ENCODE peak calls at places on chromosomes 7 and 10, in ten cellular contexts. G, W, U, B, N, H, I, M, R and S are unnamed samples.

GRCh38 chr10:22363305-22363704 is 18.0 kb downstream of the SPAG6 start:
- DNase-seq in G (no peak), W (no peak), U (no peak), B (no peak), N (no peak), H (no peak), I (no peak), M (no peak), R (no peak), S (no peak)

GRCh38 chr10:50326757-50327701 is 75.7 kb upstream of the ASAH2 start:
- DNase-seq in G (no peak), W (no peak), U (no peak), B (no peak), N (no peak), H (no peak), I (peak; percentile 95), M (peak; percentile 63), R (peak; percentile 50), S (no peak)

GRCh38 chr7:38335123-38335489 is 61.7 kb upstream of the TARP start:
- DNase-seq in G (no peak), W (no peak), U (no peak), B (no peak), N (no peak), H (no peak), I (no peak), M (no peak), R (no peak), S (no peak)

GRCh38 chr7:131581241-131582157 is 25.1 kb upstream of the PODXL start:
- DNase-seq in G (peak; percentile 60), W (no peak), U (peak; percentile 56), B (no peak), N (no peak), H (no peak), I (no peak), M (no peak), R (no peak), S (no peak)

GRCh38 chr7:927031-927671 is 27.3 kb downstream of the ADAP1 start:
- DNase-seq in G (no peak), W (peak; percentile 70), U (peak; percentile 43), B (peak; percentile 14), N (no peak), H (no peak), I (no peak), M (no peak), R (no peak), S (no peak)

GRCh38 chr10:126104767-126105166 is 208.4 kb downstream of the FANK1 start:
- DNase-seq in G (no peak), W (no peak), U (no peak), B (no peak), N (no peak), H (no peak), I (peak; percentile 21), M (no peak), R (no peak), S (no peak)

GRCh38 chr7:94696981-94697670 is 41.2 kb upstream of the SGCE start:
- DNase-seq in G (peak; percentile 87), W (no peak), U (no peak), B (no peak), N (peak; percentile 87), H (peak; percentile 61), I (peak; percentile 97), M (peak; percentile 80), R (peak; percentile 85), S (no peak)

GRCh38 chr7:40566879-40567278 is 432.1 kb downstream of the SUGCT start:
- DNase-seq in G (no peak), W (no peak), U (no peak), B (no peak), N (no peak), H (no peak), I (no peak), M (no peak), R (no peak), S (no peak)

GRCh38 chr7:129308047-129308446 is 83.2 kb downstream of the AHCYL2 start:
- DNase-seq in G (peak; percentile 43), W (no peak), U (no peak), B (no peak), N (no peak), H (no peak), I (peak; percentile 43), M (peak; percentile 21), R (peak; percentile 88), S (no peak)

GRCh38 chr7:96426027-96426426 is 104.1 kb upstream of the SLC25A13 start:
- DNase-seq in G (no peak), W (no peak), U (no peak), B (no peak), N (no peak), H (no peak), I (no peak), M (peak; percentile 74), R (peak; percentile 64), S (no peak)

GRCh38 chr10:123378302-123378701 is 224.1 kb downstream of the BUB3 start:
- DNase-seq in G (no peak), W (peak; percentile 25), U (no peak), B (no peak), N (no peak), H (no peak), I (no peak), M (no peak), R (no peak), S (no peak)
- TF ChIP-seq CTCF in G (no peak), W (no peak), U (no peak), B (no peak), N (no peak), H (no peak), I (no peak), M (no peak), R (no peak), S (no peak)

GRCh38 chr10:34704526-34705184 is 110.4 kb downstream of the PARD3 start:
- DNase-seq in G (no peak), W (no peak), U (no peak), B (no peak), N (no peak), H (no peak), I (no peak), M (no peak), R (no peak), S (no peak)

GRCh38 chr10:34702982-34703381 is 112.1 kb downstream of the PARD3 start:
- DNase-seq in G (no peak), W (no peak), U (no peak), B (no peak), N (no peak), H (no peak), I (no peak), M (no peak), R (no peak), S (no peak)

GRCh38 chr10:34702093-34702952 is 112.8 kb downstream of the PARD3 start:
- DNase-seq in G (no peak), W (no peak), U (no peak), B (no peak), N (no peak), H (no peak), I (no peak), M (no peak), R (peak; percentile 70), S (no peak)

GRCh38 chr10:34707656-34708055 is 107.4 kb downstream of the PARD3 start:
- DNase-seq in G (no peak), W (no peak), U (no peak), B (no peak), N (no peak), H (no peak), I (peak; percentile 85), M (no peak), R (no peak), S (no peak)

GRCh38 chr10:34705563-34705962 is 109.5 kb downstream of the PARD3 start:
- DNase-seq in G (no peak), W (no peak), U (no peak), B (no peak), N (no peak), H (no peak), I (peak; percentile 31), M (no peak), R (no peak), S (no peak)
- TF ChIP-seq CTCF in G (no peak), W (no peak), U (no peak), B (no peak), N (no peak), H (no peak), I (no peak), M (no peak), R (no peak), S (no peak)

GRCh38 chr7:42015413-42015698 is 221.7 kb downstream of the GLI3 start:
- DNase-seq in G (no peak), W (no peak), U (no peak), B (no peak), N (no peak), H (no peak), I (peak; percentile 74), M (no peak), R (no peak), S (no peak)

GRCh38 chr7:42017356-42017986 is 219.5 kb downstream of the GLI3 start:
- DNase-seq in G (no peak), W (no peak), U (no peak), B (no peak), N (no peak), H (no peak), I (no peak), M (no peak), R (no peak), S (no peak)

GRCh38 chr7:42012786-42013360 is 224.1 kb downstream of the GLI3 start:
- DNase-seq in G (no peak), W (no peak), U (no peak), B (no peak), N (no peak), H (no peak), I (peak; percentile 18), M (no peak), R (peak; percentile 56), S (no peak)

GRCh38 chr7:42016517-42016916 is 220.5 kb downstream of the GLI3 start:
- DNase-seq in G (no peak), W (no peak), U (no peak), B (no peak), N (no peak), H (no peak), I (no peak), M (no peak), R (no peak), S (no peak)

GRCh38 chr7:42014625-42015412 is 222.2 kb downstream of the GLI3 start:
- DNase-seq in G (no peak), W (no peak), U (no peak), B (peak; percentile 31), N (no peak), H (peak; percentile 44), I (peak; percentile 44), M (peak; percentile 25), R (no peak), S (no peak)
- TF ChIP-seq CTCF in G (peak; percentile 59), W (peak; percentile 28), U (peak; percentile 68), B (peak; percentile 74), N (peak; percentile 75), H (peak; percentile 88), I (peak; percentile 73), M (peak; percentile 79), R (peak; percentile 80), S (no peak)

DNA sequence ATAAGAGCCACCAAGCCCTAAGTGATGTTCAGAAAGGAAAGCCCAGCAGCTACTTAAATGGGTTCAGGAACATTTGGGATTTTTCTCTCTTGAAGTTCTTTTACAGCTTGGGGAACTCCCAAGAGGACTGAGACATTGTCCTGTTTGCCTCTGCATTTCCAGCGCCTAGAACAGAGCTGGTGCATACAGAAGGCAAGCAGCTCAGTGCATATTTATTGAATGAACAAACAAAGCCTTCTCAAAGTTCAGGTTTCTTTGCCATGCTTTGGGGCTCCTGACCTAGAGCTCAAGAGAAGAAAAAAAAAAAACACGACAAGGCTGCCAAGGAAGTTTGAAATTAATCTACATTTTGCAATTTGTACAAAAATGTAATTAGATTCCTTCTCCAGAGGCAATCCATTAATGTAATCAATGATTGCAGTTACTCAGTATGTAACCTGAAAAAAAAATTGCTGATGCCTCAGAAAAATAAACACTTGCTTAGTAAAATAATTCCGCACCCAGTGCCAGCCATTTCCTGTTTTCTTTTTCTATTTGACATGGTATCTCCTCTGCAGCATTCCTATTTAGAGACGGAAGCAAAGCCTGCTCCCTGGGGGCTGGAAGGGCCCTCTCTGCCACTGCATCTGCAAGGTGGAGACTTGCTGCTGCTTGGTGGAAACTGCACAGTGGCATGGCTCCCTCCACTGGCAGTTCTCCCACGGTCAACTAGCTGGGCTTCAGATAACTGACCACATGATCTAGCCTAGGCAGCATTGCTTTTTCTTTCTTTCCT is 157.3 kb downstream of the TMEM178B start:
- DNase-seq in G (peak; percentile 38), W (no peak), U (no peak), B (no peak), N (no peak), H (peak; percentile 21), I (peak; percentile 15), M (no peak), R (no peak), S (no peak)
- TF ChIP-seq CTCF in G (peak; percentile 23), W (no peak), U (no peak), B (no peak), N (peak; percentile 28), H (peak; percentile 34), I (peak; percentile 25), M (no peak), R (peak; percentile 2), S (no peak)